ENCODE peak calls at places on chromosomes 4 and X, in eight cellular contexts. A, Z, J, M, P, O, H and C are unnamed samples.

GRCh38 chr4:142547974-142548373 is 298.1 kb downstream of the INPP4B start:
- DNase-seq in P (no peak), J (no peak), H (no peak), A (no peak), M (no peak), O (no peak), Z (no peak), C (no peak)

GRCh38 chrX:153762636-153763173 is 1.3 kb upstream of the PLXNB3 start:
- DNase-seq in O (no peak), M (no peak), P (no peak), J (no peak), A (no peak), Z (no peak), H (no peak), C (no peak)

GRCh38 chr4:96483308-96484030 is 643.6 kb downstream of the PDHA2 start:
- DNase-seq in H (no peak), M (no peak), O (peak), J (no peak), A (peak), Z (peak), P (peak), C (no peak)

GRCh38 chr4:155891058-155891457 is 12.4 kb upstream of the TDO2 start:
- DNase-seq in J (no peak), H (no peak), M (no peak), O (no peak), A (no peak), Z (no peak), P (no peak), C (no peak)

GRCh38 chr4:55175779-55176231 is 50.4 kb upstream of the KDR start:
- DNase-seq in P (peak), J (no peak), O (no peak), Z (peak), M (no peak), A (peak), H (no peak), C (no peak)

GRCh38 chrX:47854474-47854873 is 17.8 kb downstream of the ZNF81 start:
- DNase-seq in Z (no peak), H (peak), O (peak), J (peak), P (peak), A (peak), M (peak), C (peak)

GRCh38 chr4:22531226-22531625 is 15.4 kb upstream of the ADGRA3 start:
- DNase-seq in Z (no peak), A (no peak), P (no peak), H (no peak), J (no peak), M (peak), O (no peak), C (no peak)

GRCh38 chrX:95427389-95427788 is 1257.3 kb upstream of the DIAPH2 start:
- DNase-seq in M (no peak), A (peak), O (no peak), P (no peak), H (no peak), Z (no peak), J (no peak), C (no peak)

GRCh38 chrX:151153086-151153485 is 23.3 kb upstream of the GPR50 start:
- DNase-seq in A (peak), H (no peak), J (no peak), M (peak), Z (no peak), O (peak), P (peak), C (no peak)

GRCh38 chr4:6360385-6360784 is 90.7 kb downstream of the WFS1 start:
- DNase-seq in Z (no peak), J (no peak), O (peak), P (peak), M (no peak), A (no peak), H (peak), C (no peak)

GRCh38 chrX:77675986-77676385 is 110.0 kb downstream of the ATRX start:
- DNase-seq in H (no peak), P (no peak), J (no peak), M (no peak), Z (no peak), A (no peak), O (no peak), C (no peak)

GRCh38 chr4:161496-162284 is 37.4 kb downstream of the ZNF718 start:
- DNase-seq in P (no peak), J (no peak), M (no peak), O (no peak), Z (no peak), A (no peak), H (no peak), C (no peak)

GRCh38 chr4:98557497-98557896 is 100.9 kb downstream of the TSPAN5 start:
- DNase-seq in A (peak), M (no peak), H (no peak), J (no peak), O (no peak), P (no peak), Z (peak), C (no peak)

GRCh38 chrX:134669378-134670098 is 11.3 kb upstream of the PLAC1 start:
- DNase-seq in P (no peak), A (peak), H (peak), J (no peak), M (peak), Z (no peak), O (no peak), C (no peak)

GRCh38 chr4:2961411-2962098 is 1.7 kb downstream of the NOP14 start:
- DNase-seq in A (no peak), J (no peak), H (peak), Z (no peak), O (peak), P (peak), M (no peak), C (peak)

GRCh38 chr4:72569719-72570235 is 756 bp upstream of the ADAMTS3 start:
- DNase-seq in Z (no peak), O (no peak), A (peak), P (no peak), J (no peak), H (no peak), M (no peak), C (no peak)

GRCh38 chr4:74394476-74395136 is 29.7 kb downstream of the EREG start:
- DNase-seq in P (no peak), Z (peak), H (no peak), M (no peak), A (peak), O (no peak), J (no peak), C (no peak)

GRCh38 chr4:118224239-118224829 is 128.5 kb downstream of the PRSS12 start:
- DNase-seq in A (peak), H (peak), M (peak), P (peak), J (peak), Z (peak), O (peak), C (peak)

GRCh38 chrX:112513154-112513553 is 166.6 kb downstream of the LHFPL1 start:
- DNase-seq in A (no peak), H (no peak), Z (no peak), M (peak), P (peak), J (no peak), O (no peak), C (no peak)

GRCh38 chrX:145729635-145730034 is 88.0 kb upstream of the SLITRK2 start:
- DNase-seq in O (no peak), P (no peak), M (no peak), A (peak), H (no peak), Z (no peak), J (no peak), C (no peak)

DNA sequence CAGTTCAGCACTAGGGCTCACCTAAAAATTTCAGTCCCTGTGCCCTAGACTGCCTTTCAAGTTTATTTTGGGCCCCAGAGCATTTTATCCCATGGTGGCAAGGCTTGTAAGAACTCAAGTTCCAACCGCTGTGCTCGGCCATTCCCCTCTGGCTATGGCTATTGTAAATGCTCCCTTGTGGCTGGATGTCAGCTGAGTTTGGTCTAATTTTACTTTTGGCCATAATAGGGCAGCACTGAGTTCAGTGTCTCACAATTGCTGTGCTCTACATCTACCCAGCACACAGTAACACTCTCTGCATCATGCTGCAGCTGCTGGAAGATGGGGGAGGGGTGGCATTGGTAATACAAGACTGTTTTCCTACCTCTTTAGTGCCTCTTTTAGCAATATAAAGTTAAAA is 210.8 kb upstream of the IRS4 start:
- DNase-seq in A (no peak), H (no peak), P (peak), Z (no peak), O (peak), J (no peak), M (no peak), C (no peak)
- TF ChIP-seq CTCF in A (no peak), H (no peak), P (no peak), Z (no peak), O (no peak), J (no peak), M (no peak), C (no peak)

GRCh38 chr4:123469245-123469644 is 72.7 kb downstream of the SPRY1 start:
- DNase-seq in O (no peak), Z (no peak), P (no peak), A (peak), H (no peak), J (no peak), M (no peak), C (no peak)

GRCh38 chr4:123463869-123464268 is 67.3 kb downstream of the SPRY1 start:
- DNase-seq in H (no peak), J (no peak), Z (no peak), P (no peak), O (peak), A (no peak), M (no peak), C (peak)

GRCh38 chr4:123468479-123469031 is 72.0 kb downstream of the SPRY1 start:
- DNase-seq in H (no peak), J (no peak), O (no peak), M (no peak), A (peak), Z (no peak), P (no peak), C (no peak)

GRCh38 chr4:123465416-123465815 is 68.8 kb downstream of the SPRY1 start:
- DNase-seq in H (no peak), O (no peak), J (no peak), P (no peak), A (no peak), Z (no peak), M (no peak), C (no peak)

GRCh38 chr4:123466080-123466785 is 69.6 kb downstream of the SPRY1 start:
- DNase-seq in P (no peak), M (no peak), J (no peak), O (no peak), A (no peak), Z (no peak), H (no peak), C (no peak)
- TF ChIP-seq EZH2phosphoT487 in P (no peak), M (no peak), J (no peak), O (no peak), A (no peak), Z (no peak), H (no peak), C (no peak)

GRCh38 chrX:136194546-136194945 is 47.2 kb downstream of the FHL1 start:
- DNase-seq in H (no peak), O (no peak), P (no peak), Z (no peak), A (no peak), J (no peak), M (no peak), C (no peak)

GRCh38 chrX:136195247-136195646 is 47.9 kb downstream of the FHL1 start:
- DNase-seq in P (no peak), H (no peak), J (no peak), Z (no peak), O (no peak), M (no peak), A (no peak), C (no peak)

GRCh38 chrX:136192135-136192534 is 44.8 kb downstream of the FHL1 start:
- DNase-seq in M (no peak), Z (no peak), H (no peak), A (no peak), O (no peak), P (no peak), J (no peak), C (no peak)

GRCh38 chrX:136192839-136193414 is 45.6 kb downstream of the FHL1 start:
- DNase-seq in M (no peak), Z (no peak), H (no peak), J (no peak), P (no peak), O (no peak), A (peak), C (no peak)

DNA sequence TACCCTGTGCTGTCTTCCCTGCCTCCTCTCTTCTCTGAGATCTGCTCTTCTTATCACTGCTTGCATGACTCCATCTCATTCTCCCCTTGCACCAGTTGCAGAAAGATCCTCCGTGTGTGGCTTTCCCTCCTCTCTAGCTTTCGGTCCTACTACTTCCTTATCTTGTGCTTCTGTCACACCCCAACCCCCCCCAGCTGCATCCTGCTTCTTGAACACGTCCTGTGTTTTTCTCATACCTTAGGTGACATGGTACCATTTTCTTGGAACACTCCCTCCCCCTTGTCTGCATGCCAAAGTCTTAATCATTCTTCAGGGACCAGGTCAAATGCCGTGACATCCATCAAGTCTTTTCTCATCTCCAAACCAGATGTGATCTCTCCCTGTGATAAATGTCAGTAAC is 46.4 kb downstream of the FHL1 start:
- DNase-seq in O (no peak), M (no peak), P (no peak), J (no peak), H (no peak), A (no peak), Z (no peak), C (no peak)
- H3K4me3 ChIP-seq in O (no peak), M (no peak), P (no peak), J (no peak), H (no peak), A (no peak), Z (no peak), C (no peak)

GRCh38 chr4:116664198-116664597 is 421.2 kb downstream of the TRAM1L1 start:
- DNase-seq in A (no peak), J (no peak), M (no peak), O (peak), H (peak), Z (no peak), P (peak), C (no peak)

GRCh38 chr4:116668190-116668589 is 417.2 kb downstream of the TRAM1L1 start:
- DNase-seq in M (no peak), O (peak), P (peak), A (no peak), H (no peak), J (no peak), Z (no peak), C (peak)
- TF ChIP-seq CTCF in M (peak), O (peak), P (peak), A (peak), H (peak), J (no peak), Z (peak), C (peak)

GRCh38 chr4:187193141-187193540 is 469.5 kb upstream of the FAT1 start:
- DNase-seq in Z (no peak), H (no peak), J (no peak), O (no peak), M (peak), P (no peak), A (no peak), C (no peak)
- TF ChIP-seq EZH2phosphoT487 in Z (no peak), H (no peak), J (no peak), O (no peak), M (no peak), P (no peak), A (no peak), C (no peak)

GRCh38 chr4:80069108-80069836 is 3.8 kb downstream of the ANTXR2 start:
- DNase-seq in O (no peak), H (no peak), A (peak), J (no peak), P (no peak), Z (no peak), M (no peak), C (no peak)

GRCh38 chr4:80072607-80073361 is at the start of gene ANTXR2:
- DNase-seq in A (peak), P (peak), O (peak), Z (peak), J (peak), M (peak), H (peak), C (no peak)

GRCh38 chr4:80069837-80070788 is 2.9 kb downstream of the ANTXR2 start:
- DNase-seq in M (no peak), J (no peak), P (no peak), H (no peak), A (peak), O (no peak), Z (peak), C (no peak)

GRCh38 chr4:80071643-80072606 is 1.1 kb downstream of the ANTXR2 start:
- DNase-seq in A (peak), M (peak), O (peak), J (no peak), H (no peak), Z (no peak), P (peak), C (no peak)

GRCh38 chr4:80070880-80071620 is 2.0 kb downstream of the ANTXR2 start:
- DNase-seq in Z (no peak), H (no peak), J (no peak), P (no peak), O (no peak), A (peak), M (peak), C (no peak)
- H3K4me3 ChIP-seq in Z (no peak), H (peak), J (no peak), P (peak), O (peak), A (peak), M (peak), C (no peak)

GRCh38 chr4:110503588-110504435 is 27.9 kb downstream of the ENPEP start:
- DNase-seq in A (no peak), P (no peak), M (no peak), Z (no peak), H (no peak), O (no peak), J (peak), C (no peak)
- TF ChIP-seq CTCF in A (no peak), P (peak), M (no peak), Z (no peak), H (no peak), O (no peak), J (peak), C (no peak)

GRCh38 chr4:127782025-127782274 is 172 bp upstream of the HSPA4L start:
- DNase-seq in H (peak), M (peak), J (peak), A (peak), Z (peak), P (peak), O (peak), C (no peak)
- TF ChIP-seq EZH2phosphoT487 in H (no peak), M (no peak), J (no peak), A (no peak), Z (no peak), P (no peak), O (no peak), C (no peak)

DNA sequence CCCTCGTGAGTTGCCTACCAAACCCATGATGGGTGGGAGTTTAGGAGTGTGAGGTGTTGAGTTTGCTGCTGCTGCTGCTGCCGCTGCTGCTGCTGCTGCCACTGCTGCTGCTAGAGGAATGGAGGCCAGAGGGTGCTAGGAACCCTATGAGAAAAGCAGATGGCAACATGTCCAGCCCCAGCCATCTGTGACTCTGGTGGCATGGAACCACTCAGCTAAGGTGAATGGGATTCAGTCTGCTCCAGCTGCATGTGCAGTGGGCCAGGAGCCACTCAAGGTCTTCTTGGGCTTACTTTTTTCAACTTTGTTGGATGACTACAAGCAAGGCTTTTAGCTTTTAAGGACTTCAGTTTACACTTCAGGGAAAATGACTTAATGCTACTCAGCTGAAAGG is 103.8 kb downstream of the RTL5 start:
- DNase-seq in H (no peak), Z (no peak), A (no peak), O (no peak), J (no peak), M (no peak), P (no peak), C (no peak)
- H3K4me3 ChIP-seq in H (no peak), Z (no peak), A (no peak), O (no peak), J (no peak), M (no peak), P (no peak), C (no peak)